ENCODE peak calls at places on chromosomes 12 and 14, in ten cellular contexts. L is AG09319; Q is AG04450; R is CD4-positive, alpha-beta T cell; D is neural crest cell; U is left ventricle myocardium inferior; F is osteocyte; W is fibroblast of pulmonary artery; C is GM10248; B is adrenal gland. K is an unnamed sample.

GRCh38 chr12:51631591-51631990 is 40.6 kb downstream of the SCN8A start:
- DNase-seq in L (no peak), Q (no peak), R (no peak), D (no peak), U (no peak), F (no peak), W (peak; percentile 29), C (no peak), B (peak; percentile 40), K (no peak)

GRCh38 chr12:71955946-71956345 is 17.3 kb downstream of the TPH2 start:
- DNase-seq in L (no peak), Q (peak; percentile 65), R (no peak), D (no peak), U (no peak), F (no peak), W (no peak), C (no peak), B (no peak), K (no peak)

GRCh38 chr12:5456906-5457305 is 25.0 kb downstream of the NTF3 start:
- DNase-seq in L (peak; percentile 10), Q (peak; percentile 57), R (no peak), D (no peak), U (no peak), F (no peak), W (peak; percentile 74), C (no peak), B (no peak), K (no peak)

GRCh38 chr12:124640096-124640495 is 72.7 kb upstream of the NCOR2 start:
- DNase-seq in L (no peak), Q (no peak), R (no peak), D (no peak), U (no peak), F (no peak), W (peak; percentile 62), C (no peak), B (peak; percentile 46), K (no peak)

GRCh38 chr12:128078311-128078851 is 188.6 kb upstream of the TMEM132C start:
- DNase-seq in L (no peak), Q (no peak), R (no peak), D (no peak), U (no peak), F (peak; percentile 32), W (no peak), C (no peak), B (peak; percentile 16), K (no peak)

GRCh38 chr12:112350593-112351592 is 31.3 kb downstream of the HECTD4 start:
- DNase-seq in L (no peak), Q (no peak), R (no peak), D (no peak), U (no peak), F (no peak), W (no peak), C (no peak), B (no peak), K (no peak)

GRCh38 chr12:118059645-118060275 is 1.2 kb downstream of the WSB2 start:
- DNase-seq in L (no peak), Q (no peak), R (no peak), D (no peak), U (no peak), F (no peak), W (peak; percentile 25), C (no peak), B (no peak), K (no peak)

GRCh38 chr12:44294649-44295048 is 458.8 kb downstream of the TMEM117 start:
- DNase-seq in L (no peak), Q (no peak), R (no peak), D (no peak), U (no peak), F (no peak), W (no peak), C (no peak), B (no peak), K (no peak)

GRCh38 chr12:48903982-48904411 is 21.3 kb downstream of the FKBP11 start:
- DNase-seq in L (peak; percentile 35), Q (peak; percentile 62), R (peak; percentile 73), D (peak; percentile 91), U (peak; percentile 68), F (peak; percentile 94), W (peak; percentile 89), C (peak; percentile 80), B (peak; percentile 86), K (peak; percentile 53)

GRCh38 chr14:91980157-91980556 is 32.7 kb upstream of the FBLN5 start:
- DNase-seq in L (peak; percentile 38), Q (peak; percentile 51), R (no peak), D (no peak), U (no peak), F (no peak), W (peak; percentile 90), C (peak; percentile 43), B (no peak), K (no peak)

GRCh38 chr12:47744005-47744651 is 14.6 kb downstream of the RAPGEF3 start:
- DNase-seq in L (no peak), Q (no peak), R (peak; percentile 60), D (no peak), U (no peak), F (no peak), W (no peak), C (peak; percentile 63), B (peak; percentile 41), K (no peak)

GRCh38 chr12:3885179-3886094 is 12.2 kb upstream of the PARP11 start:
- DNase-seq in L (peak; percentile 19), Q (peak; percentile 8), R (peak; percentile 27), D (no peak), U (no peak), F (no peak), W (peak; percentile 72), C (peak; percentile 36), B (peak; percentile 28), K (no peak)

GRCh38 chr12:3882396-3882795 is 9.2 kb upstream of the PARP11 start:
- DNase-seq in L (no peak), Q (no peak), R (no peak), D (no peak), U (no peak), F (no peak), W (no peak), C (no peak), B (no peak), K (no peak)

GRCh38 chr12:3884671-3885070 is 11.5 kb upstream of the PARP11 start:
- DNase-seq in L (no peak), Q (no peak), R (no peak), D (no peak), U (no peak), F (no peak), W (no peak), C (no peak), B (no peak), K (no peak)

GRCh38 chr12:3881208-3881980 is 8.2 kb upstream of the PARP11 start:
- DNase-seq in L (no peak), Q (no peak), R (no peak), D (no peak), U (no peak), F (no peak), W (no peak), C (no peak), B (no peak), K (no peak)

GRCh38 chr12:3882896-3883564 is 9.8 kb upstream of the PARP11 start:
- DNase-seq in L (no peak), Q (no peak), R (no peak), D (no peak), U (no peak), F (no peak), W (peak; percentile 36), C (peak; percentile 34), B (no peak), K (no peak)
- TF ChIP-seq CTCF in L (no peak), Q (no peak), R (peak; percentile 30), D (peak; percentile 58), U (peak; percentile 26), F (peak; percentile 22), W (peak; percentile 41), C (peak; percentile 37), B (no peak), K (no peak)

GRCh38 chr12:31008961-31009840 is 64.5 kb upstream of the DDX11 start:
- DNase-seq in L (no peak), Q (no peak), R (no peak), D (no peak), U (no peak), F (no peak), W (no peak), C (no peak), B (no peak), K (no peak)

GRCh38 chr12:31015215-31015614 is 58.4 kb upstream of the DDX11 start:
- DNase-seq in L (no peak), Q (no peak), R (no peak), D (no peak), U (no peak), F (no peak), W (no peak), C (no peak), B (no peak), K (no peak)

GRCh38 chr12:31009976-31010375 is 63.7 kb upstream of the DDX11 start:
- DNase-seq in L (no peak), Q (no peak), R (no peak), D (no peak), U (no peak), F (no peak), W (no peak), C (no peak), B (no peak), K (no peak)

GRCh38 chr12:31011336-31011735 is 62.3 kb upstream of the DDX11 start:
- DNase-seq in L (no peak), Q (no peak), R (no peak), D (no peak), U (no peak), F (no peak), W (no peak), C (no peak), B (no peak), K (no peak)

GRCh38 chr12:31011746-31012567 is 61.7 kb upstream of the DDX11 start:
- DNase-seq in L (no peak), Q (no peak), R (no peak), D (no peak), U (no peak), F (no peak), W (no peak), C (no peak), B (no peak), K (no peak)
- TF ChIP-seq CTCF in L (peak; percentile 22), Q (peak; percentile 56), R (no peak), D (peak; percentile 42), U (peak; percentile 22), F (no peak), W (peak; percentile 30), C (peak; percentile 47), B (no peak), K (peak; percentile 42)

DNA sequence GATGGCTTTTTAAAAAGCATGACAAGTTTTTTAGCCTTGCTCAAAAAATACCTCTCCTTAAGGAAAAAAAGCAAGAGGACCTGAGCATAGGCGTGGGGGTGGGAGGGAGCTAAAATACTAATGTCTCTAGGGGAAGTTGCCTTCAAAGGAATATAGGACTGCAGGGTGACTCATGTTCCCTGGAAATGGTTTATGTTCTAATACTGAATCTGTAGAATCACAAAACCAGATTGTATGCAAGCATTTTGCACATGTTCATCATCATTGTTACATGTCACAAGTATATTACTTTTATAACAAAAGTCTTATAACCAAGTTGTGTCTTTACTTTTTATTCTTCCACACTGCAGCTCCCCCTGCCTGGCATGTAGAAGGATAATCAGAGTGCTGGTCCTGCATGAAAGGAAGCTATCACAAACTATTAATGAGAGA is 36.6 kb downstream of the GPR135 start:
- DNase-seq in L (no peak), Q (peak; percentile 32), R (no peak), D (no peak), U (no peak), F (no peak), W (peak; percentile 80), C (no peak), B (no peak), K (no peak)
- TF ChIP-seq CTCF in L (peak; percentile 50), Q (peak; percentile 50), R (no peak), D (no peak), U (peak; percentile 58), F (peak; percentile 60), W (peak; percentile 49), C (no peak), B (no peak), K (no peak)

GRCh38 chr14:68634346-68634745 is 158.5 kb downstream of the ZFP36L1 start:
- DNase-seq in L (no peak), Q (no peak), R (no peak), D (no peak), U (no peak), F (peak; percentile 62), W (no peak), C (no peak), B (no peak), K (no peak)
- TF ChIP-seq CTCF in L (no peak), Q (no peak), R (no peak), D (no peak), U (no peak), F (no peak), W (no peak), C (no peak), B (no peak), K (no peak)